ENCODE peak calls at places on chromosome 7, in nine cellular contexts. E, I, B, V, P, N, Q, K and T are unnamed samples.

GRCh38 chr7:135466442-135467206 is 43.3 kb downstream of the CNOT4 start:
- DNase-seq in E (no peak), V (no peak), K (no peak), N (no peak), Q (no peak), P (no peak), I (no peak), B (no peak), T (no peak)

GRCh38 chr7:105325225-105325904 is 63.4 kb downstream of the SRPK2 start:
- DNase-seq in Q (no peak), V (no peak), N (no peak), B (no peak), I (no peak), P (no peak), E (no peak), K (no peak), T (no peak)

GRCh38 chr7:25196132-25196896 is 32.0 kb downstream of the NPVF start:
- DNase-seq in N (peak; percentile 44), K (no peak), I (no peak), B (no peak), P (no peak), E (no peak), Q (no peak), V (peak; percentile 38), T (no peak)

GRCh38 chr7:101173752-101174244 is 6.3 kb downstream of the NAT16 start:
- DNase-seq in E (no peak), N (peak; percentile 26), V (no peak), P (no peak), I (peak; percentile 78), K (no peak), B (no peak), Q (peak; percentile 70), T (peak; percentile 76)

GRCh38 chr7:12103948-12104347 is 107.1 kb upstream of the TMEM106B start:
- DNase-seq in Q (no peak), P (no peak), I (no peak), E (no peak), K (peak; percentile 23), V (no peak), B (no peak), N (no peak), T (no peak)

GRCh38 chr7:131537581-131537980 is 18.8 kb downstream of the PODXL start:
- DNase-seq in I (peak; percentile 67), V (no peak), K (no peak), Q (no peak), B (no peak), P (no peak), N (no peak), E (no peak), T (no peak)

GRCh38 chr7:19665399-19666008 is 43.3 kb downstream of the POLR1F start:
- DNase-seq in Q (peak; percentile 14), I (peak; percentile 58), N (peak; percentile 31), E (no peak), B (no peak), P (no peak), V (no peak), K (peak; percentile 13), T (peak; percentile 78)

GRCh38 chr7:154911411-154911810 is 91.5 kb downstream of the PAXIP1 start:
- DNase-seq in P (no peak), Q (no peak), E (no peak), I (no peak), N (no peak), V (no peak), B (no peak), K (no peak), T (no peak)

GRCh38 chr7:7969306-7970112 is 913 bp downstream of the GLCCI1 start:
- DNase-seq in P (no peak), V (peak; percentile 44), I (peak; percentile 63), Q (peak; percentile 61), K (peak; percentile 42), B (peak; percentile 63), E (peak; percentile 26), N (peak; percentile 61), T (peak; percentile 55)

GRCh38 chr7:30142710-30143109 is 7.9 kb downstream of the MTURN start:
- DNase-seq in V (peak; percentile 34), I (peak; percentile 95), K (peak; percentile 74), Q (no peak), N (peak; percentile 58), B (no peak), E (no peak), P (no peak), T (peak; percentile 65)

GRCh38 chr7:25894002-25894901 is 257.7 kb upstream of the NFE2L3 start:
- DNase-seq in P (no peak), E (no peak), B (peak; percentile 68), Q (peak; percentile 58), I (peak; percentile 11), N (no peak), K (no peak), V (peak; percentile 71), T (no peak)

GRCh38 chr7:5238500-5238899 is 44.2 kb upstream of the SLC29A4 start:
- DNase-seq in Q (no peak), N (no peak), P (no peak), K (no peak), B (no peak), V (no peak), I (no peak), E (no peak), T (no peak)

GRCh38 chr7:69962856-69963149 is 364.5 kb downstream of the AUTS2 start:
- DNase-seq in N (no peak), Q (no peak), K (peak; percentile 23), B (no peak), E (no peak), V (no peak), P (no peak), I (no peak), T (peak; percentile 33)

GRCh38 chr7:25897261-25897782 is 254.7 kb upstream of the NFE2L3 start:
- DNase-seq in I (peak; percentile 4), E (no peak), N (no peak), Q (no peak), B (no peak), K (no peak), V (no peak), P (no peak), T (no peak)

GRCh38 chr7:157859915-157860314 is 523.1 kb downstream of the DNAJB6 start:
- DNase-seq in P (no peak), N (no peak), I (no peak), B (peak; percentile 17), V (no peak), Q (no peak), K (no peak), E (no peak), T (no peak)

GRCh38 chr7:29160080-29160479 is 13.7 kb upstream of the CPVL start:
- DNase-seq in V (no peak), I (no peak), E (no peak), B (no peak), P (no peak), N (no peak), K (no peak), Q (no peak), T (no peak)

GRCh38 chr7:85829817-85830432 is 643.1 kb upstream of the SEMA3D start:
- DNase-seq in V (no peak), E (no peak), P (no peak), Q (no peak), B (no peak), I (peak; percentile 64), N (no peak), K (no peak), T (peak; percentile 74)

GRCh38 chr7:20783716-20784310 is 2.9 kb downstream of the SP8 start:
- DNase-seq in I (peak; percentile 45), V (no peak), B (no peak), N (peak; percentile 36), K (no peak), Q (peak; percentile 70), P (no peak), E (no peak), T (peak; percentile 48)

GRCh38 chr7:121076350-121077164 is 88.0 kb downstream of the CPED1 start:
- DNase-seq in I (peak; percentile 74), E (no peak), Q (no peak), N (no peak), B (no peak), V (no peak), P (peak; percentile 28), K (peak; percentile 85), T (peak; percentile 54)

GRCh38 chr7:69656890-69657289 is 58.6 kb downstream of the AUTS2 start:
- DNase-seq in K (peak; percentile 40), Q (peak; percentile 47), E (peak; percentile 74), I (peak; percentile 70), P (peak; percentile 6), V (no peak), B (peak; percentile 68), N (no peak), T (peak; percentile 87)

GRCh38 chr7:29806131-29806792 is at the start of gene WIPF3:
- DNase-seq in P (no peak), B (peak; percentile 66), N (peak; percentile 1), V (peak; percentile 52), K (no peak), E (peak; percentile 14), I (peak; percentile 44), Q (peak; percentile 88), T (peak; percentile 6)

GRCh38 chr7:35658602-35659201 is 36.2 kb downstream of the HERPUD2 start:
- DNase-seq in Q (no peak), P (no peak), K (no peak), E (no peak), B (no peak), N (no peak), V (no peak), I (no peak), T (no peak)

DNA sequence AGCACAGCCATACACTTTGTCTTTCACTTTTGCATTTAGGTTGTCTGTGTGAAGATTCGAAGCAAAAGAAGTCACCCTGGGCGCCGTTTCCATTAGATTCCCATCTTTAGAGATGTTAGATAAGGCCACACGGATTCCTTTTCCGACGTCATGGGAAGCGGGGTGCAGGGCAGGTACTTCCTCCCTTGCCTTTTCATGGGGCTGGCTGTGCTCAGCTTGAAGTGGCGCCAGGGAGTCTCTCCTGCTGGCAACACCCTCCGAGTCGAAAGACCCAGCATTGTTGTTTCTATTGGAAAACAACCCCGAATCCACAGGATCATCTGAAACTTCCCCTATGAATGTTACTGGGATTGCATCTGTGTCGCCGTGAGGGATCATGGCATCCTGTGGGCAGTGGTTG is 246.4 kb upstream of the GRB10 start:
- DNase-seq in V (no peak), B (no peak), P (no peak), N (no peak), Q (no peak), K (no peak), E (peak; percentile 40), I (no peak), T (no peak)
- H3K4me3 ChIP-seq in V (no peak overlapping the region), B (no peak overlapping the region), P (no peak overlapping the region), N (no peak overlapping the region), Q (no peak overlapping the region), K (no peak overlapping the region), E (no peak overlapping the region), I (no peak overlapping the region), T (no peak overlapping the region)

GRCh38 chr7:129434172-129434845 is at the start of gene STRIP2:
- DNase-seq in B (peak; percentile 96), I (peak; percentile 92), P (peak; percentile 19), N (peak; percentile 92), V (peak; percentile 91), Q (peak; percentile 98), E (peak; percentile 93), K (peak; percentile 58), T (peak; percentile 94)
- H3K27me3 ChIP-seq in B (no peaks in the 10 kb centered on the region), I (no peaks in the 10 kb centered on the region), P (peaks cover 1% of the 10 kb centered on the region), N (peaks cover 5% of the 10 kb centered on the region), V (peaks cover 32% of the 10 kb centered on the region), Q (peaks cover 15% of the 10 kb centered on the region), E (no peaks in the 10 kb centered on the region), K (peaks cover 12% of the 10 kb centered on the region), T (peaks cover 20% of the 10 kb centered on the region)

GRCh38 chr7:41698726-41699125 is 4.2 kb downstream of the INHBA start:
- DNase-seq in E (no peak), B (no peak), K (peak; percentile 73), V (no peak), P (no peak), I (peak; percentile 61), Q (no peak), N (peak; percentile 67), T (peak; percentile 63)
- H3K4me3 ChIP-seq in E (peak overlapping the region; percentile 15), B (peak overlapping the region; percentile 51), K (peak overlapping the region; percentile 91), V (no peak overlapping the region), P (peak overlapping the region; percentile 41), I (peak overlapping the region; percentile 77), Q (no peak overlapping the region), N (peak overlapping the region; percentile 75), T (peak overlapping the region; percentile 88)

GRCh38 chr7:27159278-27160146 is 3.0 kb upstream of the HOXA7 start:
- DNase-seq in Q (no peak), B (peak; percentile 26), P (no peak), E (no peak), N (peak; percentile 74), I (no peak), K (no peak), V (peak; percentile 19), T (no peak)
- H3K27me3 ChIP-seq in Q (peaks cover 100% of the 10 kb centered on the region), B (no peaks in the 10 kb centered on the region), P (no peaks in the 10 kb centered on the region), E (peaks cover 100% of the 10 kb centered on the region), N (no peaks in the 10 kb centered on the region), I (no peaks in the 10 kb centered on the region), K (peaks cover 92% of the 10 kb centered on the region), V (peaks cover 30% of the 10 kb centered on the region), T (no peaks in the 10 kb centered on the region)